ENCODE peak calls at places on chromosomes 16 and 17, in six cellular contexts. M, C, U, F, S and K are unnamed samples.

GRCh38 chr16:70777973-70778406 is 23.0 kb downstream of the VAC14 start:
- DNase-seq in F (no peak), M (no peak), U (no peak), S (no peak), C (peak; percentile 47), K (peak; percentile 42)

GRCh38 chr16:84042879-84043485 is 387 bp upstream of the SLC38A8 start:
- DNase-seq in M (peak; percentile 66), U (no peak), S (no peak), F (no peak), C (no peak), K (no peak)

GRCh38 chr17:75638893-75639292 is 5.7 kb downstream of the SMIM5 start:
- DNase-seq in M (peak; percentile 66), S (peak; percentile 20), F (no peak), U (no peak), C (no peak), K (no peak)

GRCh38 chr16:14613991-14614390 is 16.1 kb downstream of the PARN start:
- DNase-seq in M (no peak), U (no peak), S (no peak), C (no peak), F (no peak), K (no peak)

GRCh38 chr17:17942846-17943245 is 29.4 kb downstream of the TOM1L2 start:
- DNase-seq in S (no peak), F (no peak), M (no peak), C (no peak), U (no peak), K (no peak)

GRCh38 chr17:69733171-69734014 is 318.9 kb downstream of the MAP2K6 start:
- DNase-seq in M (no peak), C (peak; percentile 26), S (no peak), F (no peak), U (no peak), K (peak; percentile 61)

GRCh38 chr16:70735141-70735979 is 49.5 kb upstream of the MTSS2 start:
- DNase-seq in M (no peak), F (no peak), S (no peak), U (no peak), C (no peak), K (no peak)

GRCh38 chr17:1484586-1485310 is 7.7 kb downstream of the MYO1C start:
- DNase-seq in S (peak; percentile 67), F (peak; percentile 47), M (peak; percentile 92), U (no peak), C (peak; percentile 83), K (peak; percentile 69)

GRCh38 chr16:85141491-85142128 is 29.3 kb upstream of the CIBAR2 start:
- DNase-seq in U (no peak), F (no peak), C (no peak), M (no peak), S (no peak), K (no peak)

GRCh38 chr17:80694992-80695912 is 150.6 kb downstream of the RPTOR start:
- DNase-seq in M (no peak), S (peak; percentile 49), F (no peak), U (no peak), C (no peak), K (no peak)

GRCh38 chr17:64118452-64118979 is 11.4 kb downstream of the ERN1 start:
- DNase-seq in S (peak; percentile 50), U (no peak), M (no peak), C (peak; percentile 66), F (peak; percentile 43), K (no peak)

GRCh38 chr16:86718118-86718517 is 139.8 kb downstream of the FOXL1 start:
- DNase-seq in U (no peak), S (no peak), F (no peak), C (no peak), M (no peak), K (no peak)

GRCh38 chr17:48059125-48059668 is 11.0 kb downstream of the NFE2L1 start:
- DNase-seq in M (peak; percentile 59), C (no peak), S (no peak), U (no peak), F (no peak), K (no peak)

GRCh38 chr17:4986951-4987766 is at the start of gene CAMTA2:
- DNase-seq in M (peak; percentile 97), C (peak; percentile 83), S (peak; percentile 92), F (peak; percentile 92), U (no peak), K (peak; percentile 98)

GRCh38 chr16:79845006-79845733 is 244.6 kb upstream of the MAF start:
- DNase-seq in C (no peak), M (no peak), S (no peak), F (no peak), U (no peak), K (no peak)

GRCh38 chr17:79942011-79942405 is 93.7 kb downstream of the TBC1D16 start:
- DNase-seq in U (no peak), S (peak; percentile 39), F (peak; percentile 18), M (peak; percentile 57), C (no peak), K (peak; percentile 47)

GRCh38 chr17:1515640-1516402 is 591 bp downstream of the INPP5K start:
- DNase-seq in F (no peak), M (no peak), U (no peak), S (no peak), C (peak; percentile 85), K (no peak)

GRCh38 chr17:76718516-76718915 is 7.8 kb upstream of the MXRA7 start:
- DNase-seq in U (no peak), S (no peak), F (no peak), M (peak; percentile 68), C (no peak), K (no peak)

GRCh38 chr16:67312450-67313118 is 14.0 kb downstream of the KCTD19 start:
- DNase-seq in S (no peak), F (no peak), C (no peak), M (no peak), U (no peak), K (no peak)

GRCh38 chr16:85663891-85664321 is 24.8 kb downstream of the GINS2 start:
- DNase-seq in M (peak; percentile 66), F (no peak), U (no peak), S (peak; percentile 79), C (no peak), K (peak; percentile 33)

GRCh38 chr16:16019488-16019887 is 70.1 kb downstream of the ABCC1 start:
- DNase-seq in S (no peak), U (no peak), C (peak; percentile 48), F (no peak), M (no peak), K (peak; percentile 74)

GRCh38 chr16:16021988-16022682 is 72.7 kb downstream of the ABCC1 start:
- DNase-seq in C (peak; percentile 70), S (peak; percentile 98), U (no peak), F (peak; percentile 89), M (peak; percentile 85), K (peak; percentile 97)

GRCh38 chr16:16020291-16020690 is 70.9 kb downstream of the ABCC1 start:
- DNase-seq in U (no peak), M (no peak), C (no peak), F (no peak), S (no peak), K (no peak)

GRCh38 chr16:16021646-16021987 is 72.2 kb downstream of the ABCC1 start:
- DNase-seq in U (no peak), S (no peak), F (no peak), C (no peak), M (no peak), K (no peak)

DNA sequence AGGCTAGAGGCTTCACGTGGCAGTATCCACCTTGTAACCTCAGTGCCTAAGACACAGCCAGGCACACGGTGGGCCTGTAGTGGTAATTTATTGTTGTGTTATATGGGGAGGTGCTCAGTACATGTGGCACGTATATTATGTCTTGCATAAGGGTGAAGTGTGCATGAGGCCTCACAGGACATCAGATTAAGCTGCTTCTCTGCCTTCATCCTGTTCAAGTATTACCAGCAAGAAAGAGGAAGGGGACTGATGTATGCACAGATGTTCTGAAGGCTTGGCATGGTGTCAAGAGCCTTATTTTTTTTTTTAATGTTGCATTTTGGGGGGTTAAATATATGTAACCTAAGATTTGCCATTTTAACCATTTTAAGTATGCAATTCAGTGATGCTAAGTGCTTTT is 71.6 kb downstream of the ABCC1 start:
- DNase-seq in S (no peak), M (no peak), C (no peak), F (no peak), U (no peak), K (no peak)
- H3K27ac ChIP-seq in S (no peak overlapping the region), M (no peak overlapping the region), C (no peak overlapping the region), F (no peak overlapping the region), U (no peak overlapping the region), K (no peak overlapping the region)

DNA sequence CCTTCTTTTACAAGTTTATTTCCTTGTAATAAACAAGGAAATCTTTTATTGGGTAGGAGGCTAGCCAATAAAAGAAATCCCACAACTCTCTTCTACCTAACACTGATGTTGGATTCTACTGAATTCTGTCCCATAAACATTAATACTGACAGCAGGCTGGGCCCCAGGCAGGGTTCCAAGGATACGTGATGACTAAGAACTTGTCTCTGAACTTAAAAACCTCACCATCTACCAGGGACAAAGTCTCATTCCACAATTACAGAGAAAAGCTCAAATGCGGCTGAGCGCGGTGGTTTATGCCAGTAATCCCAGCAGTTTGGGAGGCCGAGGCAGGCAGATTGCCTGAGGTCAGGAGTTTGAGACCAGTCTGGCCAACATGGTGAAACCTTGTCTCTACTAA is 64.9 kb downstream of the ARHGAP17 start:
- DNase-seq in M (no peak), F (peak; percentile 37), S (no peak), C (no peak), U (no peak), K (no peak)
- H3K36me3 ChIP-seq in M (peaks cover 89% of the 10 kb centered on the region), F (peaks cover 3% of the 10 kb centered on the region), S (no peaks in the 10 kb centered on the region), C (peaks cover 80% of the 10 kb centered on the region), U (peaks cover 17% of the 10 kb centered on the region), K (peaks cover 8% of the 10 kb centered on the region)

GRCh38 chr16:5971924-5972323 is 874.3 kb upstream of the EEF2KMT start:
- DNase-seq in M (no peak), U (no peak), F (no peak), S (no peak), C (no peak), K (no peak)
- H3K27ac ChIP-seq in M (no peak overlapping the region), U (no peak overlapping the region), F (no peak overlapping the region), S (no peak overlapping the region), C (no peak overlapping the region), K (no peak overlapping the region)

GRCh38 chr16:88404769-88405168 is 22.0 kb downstream of the ZNF469 start:
- DNase-seq in S (no peak), F (no peak), C (no peak), M (no peak), U (no peak), K (no peak)
- H3K36me3 ChIP-seq in S (no peaks in the 10 kb centered on the region), F (no peaks in the 10 kb centered on the region), C (no peaks in the 10 kb centered on the region), M (no peaks in the 10 kb centered on the region), U (no peaks in the 10 kb centered on the region), K (no peaks in the 10 kb centered on the region)

GRCh38 chr17:59425085-59425901 is 93.8 kb downstream of the YPEL2 start:
- DNase-seq in U (no peak), S (peak; percentile 57), F (peak; percentile 59), M (no peak), C (no peak), K (peak; percentile 85)

GRCh38 chr17:59426031-59426430 is 94.6 kb downstream of the YPEL2 start:
- DNase-seq in F (no peak), U (no peak), S (no peak), M (no peak), C (no peak), K (no peak)

GRCh38 chr17:59427996-59428395 is 96.5 kb downstream of the YPEL2 start:
- DNase-seq in S (no peak), M (no peak), F (no peak), C (no peak), U (no peak), K (no peak)

GRCh38 chr17:59428896-59429460 is 97.5 kb downstream of the YPEL2 start:
- DNase-seq in M (no peak), C (no peak), S (no peak), F (no peak), U (no peak), K (no peak)

GRCh38 chr17:59427425-59427921 is 96.0 kb downstream of the YPEL2 start:
- DNase-seq in F (no peak), M (no peak), C (no peak), U (no peak), S (no peak), K (no peak)
- H3K27ac ChIP-seq in F (peak overlapping the region; percentile 88), M (peak overlapping the region; percentile 70), C (no peak overlapping the region), U (no peak overlapping the region), S (peak overlapping the region; percentile 67), K (peak overlapping the region; percentile 98)